ENCODE peak calls at places on chromosomes 4 and X, in seven cellular contexts. One of them, this sample, is unnamed.
A peak's percentile ranks its signal among the peaks of the same experiment; 100 is the strongest.

GRCh38 chr4:109256847-109257246 is 45.6 kb downstream of the COL25A1 start:
- DNase-seq in foreskin fibroblast: no peak
- DNase-seq in ACHN: no peak
- DNase-seq in GM18507: no peak
- DNase-seq in fibroblast of the aortic adventitia: no peak
- DNase-seq in iPS DF 19.7: no peak
- DNase-seq in dermis blood vessel endothelial cell: no peak
- DNase-seq in this sample: no peak

GRCh38 chr4:182280439-182281111 is 37.4 kb downstream of the TENM3 start:
- DNase-seq in ACHN: no peak
- DNase-seq in GM18507: no peak
- DNase-seq in dermis blood vessel endothelial cell: no peak
- DNase-seq in fibroblast of the aortic adventitia: peak; percentile 55
- DNase-seq in iPS DF 19.7: no peak
- DNase-seq in foreskin fibroblast: peak; percentile 25
- DNase-seq in this sample: no peak

GRCh38 chr4:40719008-40719623 is 30.6 kb upstream of the NSUN7 start:
- DNase-seq in foreskin fibroblast: peak; percentile 23
- DNase-seq in dermis blood vessel endothelial cell: peak; percentile 44
- DNase-seq in GM18507: no peak
- DNase-seq in fibroblast of the aortic adventitia: peak; percentile 72
- DNase-seq in ACHN: peak; percentile 64
- DNase-seq in iPS DF 19.7: no peak
- DNase-seq in this sample: peak; percentile 58

GRCh38 chr4:6402566-6403399 is 69.6 kb downstream of the PPP2R2C start:
- DNase-seq in GM18507: no peak
- DNase-seq in fibroblast of the aortic adventitia: no peak
- DNase-seq in dermis blood vessel endothelial cell: no peak
- DNase-seq in foreskin fibroblast: no peak
- DNase-seq in ACHN: no peak
- DNase-seq in iPS DF 19.7: no peak
- DNase-seq in this sample: no peak

GRCh38 chr4:128596115-128596514 is 213.4 kb upstream of the JADE1 start:
- DNase-seq in fibroblast of the aortic adventitia: no peak
- DNase-seq in GM18507: no peak
- DNase-seq in dermis blood vessel endothelial cell: no peak
- DNase-seq in foreskin fibroblast: no peak
- DNase-seq in ACHN: no peak
- DNase-seq in iPS DF 19.7: no peak
- DNase-seq in this sample: no peak

GRCh38 chr4:71333960-71334951 is 4.6 kb upstream of the SLC4A4 start:
- DNase-seq in iPS DF 19.7: no peak
- DNase-seq in foreskin fibroblast: peak; percentile 2
- DNase-seq in GM18507: no peak
- DNase-seq in fibroblast of the aortic adventitia: peak; percentile 35
- DNase-seq in dermis blood vessel endothelial cell: no peak
- DNase-seq in ACHN: no peak
- DNase-seq in this sample: no peak

GRCh38 chrX:52349681-52350080 is 19.1 kb upstream of the XAGE2 start:
- DNase-seq in foreskin fibroblast: no peak
- DNase-seq in iPS DF 19.7: no peak
- DNase-seq in dermis blood vessel endothelial cell: no peak
- DNase-seq in ACHN: no peak
- DNase-seq in GM18507: no peak
- DNase-seq in fibroblast of the aortic adventitia: no peak
- DNase-seq in this sample: no peak

GRCh38 chr4:85744950-85745349 is 270.0 kb downstream of the ARHGAP24 start:
- DNase-seq in ACHN: peak; percentile 37
- DNase-seq in fibroblast of the aortic adventitia: no peak
- DNase-seq in dermis blood vessel endothelial cell: no peak
- DNase-seq in iPS DF 19.7: no peak
- DNase-seq in GM18507: no peak
- DNase-seq in foreskin fibroblast: no peak
- DNase-seq in this sample: no peak

GRCh38 chr4:89245459-89245858 is 62.1 kb downstream of the GPRIN3 start:
- DNase-seq in fibroblast of the aortic adventitia: no peak
- DNase-seq in ACHN: no peak
- DNase-seq in GM18507: no peak
- DNase-seq in dermis blood vessel endothelial cell: no peak
- DNase-seq in iPS DF 19.7: no peak
- DNase-seq in foreskin fibroblast: no peak
- DNase-seq in this sample: no peak

GRCh38 chrX:153972368-153973126 is at the start of gene TMEM187:
- DNase-seq in fibroblast of the aortic adventitia: peak; percentile 82
- DNase-seq in dermis blood vessel endothelial cell: peak; percentile 85
- DNase-seq in foreskin fibroblast: peak; percentile 92
- DNase-seq in iPS DF 19.7: no peak
- DNase-seq in ACHN: peak; percentile 80
- DNase-seq in GM18507: peak; percentile 69
- DNase-seq in this sample: peak; percentile 91

GRCh38 chr4:24730256-24731001 is 64.9 kb upstream of the SOD3 start:
- DNase-seq in foreskin fibroblast: peak; percentile 74
- DNase-seq in dermis blood vessel endothelial cell: no peak
- DNase-seq in fibroblast of the aortic adventitia: peak; percentile 94
- DNase-seq in ACHN: no peak
- DNase-seq in GM18507: no peak
- DNase-seq in iPS DF 19.7: no peak
- DNase-seq in this sample: no peak

GRCh38 chr4:15398001-15398400 is 29.8 kb upstream of the C1QTNF7 start:
- DNase-seq in dermis blood vessel endothelial cell: no peak
- DNase-seq in iPS DF 19.7: no peak
- DNase-seq in ACHN: no peak
- DNase-seq in foreskin fibroblast: peak; percentile 59
- DNase-seq in fibroblast of the aortic adventitia: no peak
- DNase-seq in GM18507: no peak
- DNase-seq in this sample: no peak

GRCh38 chrX:154008521-154008920 is 11.2 kb downstream of the IRAK1 start:
- DNase-seq in foreskin fibroblast: no peak
- DNase-seq in ACHN: no peak
- DNase-seq in iPS DF 19.7: no peak
- DNase-seq in dermis blood vessel endothelial cell: no peak
- DNase-seq in fibroblast of the aortic adventitia: no peak
- DNase-seq in GM18507: no peak
- DNase-seq in this sample: no peak

GRCh38 chr4:94856030-94856429 is 98.3 kb downstream of the BMPR1B start:
- DNase-seq in dermis blood vessel endothelial cell: no peak
- DNase-seq in fibroblast of the aortic adventitia: no peak
- DNase-seq in iPS DF 19.7: no peak
- DNase-seq in ACHN: no peak
- DNase-seq in foreskin fibroblast: no peak
- DNase-seq in GM18507: no peak
- DNase-seq in this sample: no peak

GRCh38 chrX:152155766-152156310 is 17.5 kb upstream of the MAGEA10 start:
- DNase-seq in fibroblast of the aortic adventitia: no peak
- DNase-seq in foreskin fibroblast: no peak
- DNase-seq in iPS DF 19.7: no peak
- DNase-seq in GM18507: no peak
- DNase-seq in dermis blood vessel endothelial cell: no peak
- DNase-seq in ACHN: no peak
- DNase-seq in this sample: no peak

GRCh38 chrX:27336466-27337091 is 126.6 kb downstream of the PPP4R3C start:
- DNase-seq in fibroblast of the aortic adventitia: peak; percentile 0
- DNase-seq in GM18507: no peak
- DNase-seq in dermis blood vessel endothelial cell: peak; percentile 55
- DNase-seq in ACHN: peak; percentile 19
- DNase-seq in iPS DF 19.7: no peak
- DNase-seq in foreskin fibroblast: peak; percentile 1
- DNase-seq in this sample: peak; percentile 16

GRCh38 chr4:75995727-75996126 is 5.0 kb upstream of the SDAD1 start:
- DNase-seq in dermis blood vessel endothelial cell: peak; percentile 77
- DNase-seq in fibroblast of the aortic adventitia: peak; percentile 79
- DNase-seq in foreskin fibroblast: peak; percentile 70
- DNase-seq in ACHN: peak; percentile 63
- DNase-seq in iPS DF 19.7: no peak
- DNase-seq in GM18507: no peak
- DNase-seq in this sample: peak; percentile 52

GRCh38 chr4:89316187-89316586 is 8.6 kb upstream of the GPRIN3 start:
- DNase-seq in GM18507: no peak
- DNase-seq in ACHN: no peak
- DNase-seq in dermis blood vessel endothelial cell: no peak
- DNase-seq in fibroblast of the aortic adventitia: no peak
- DNase-seq in iPS DF 19.7: no peak
- DNase-seq in foreskin fibroblast: peak; percentile 27
- DNase-seq in this sample: no peak

GRCh38 chrX:147917700-147918694 is 6.3 kb downstream of the FMR1 start:
- DNase-seq in ACHN: peak; percentile 10
- DNase-seq in foreskin fibroblast: no peak
- DNase-seq in dermis blood vessel endothelial cell: peak; percentile 54
- DNase-seq in fibroblast of the aortic adventitia: peak; percentile 21
- DNase-seq in iPS DF 19.7: no peak
- DNase-seq in GM18507: no peak
- DNase-seq in this sample: peak; percentile 25

GRCh38 chrX:110758781-110759180 is 36.8 kb downstream of the CHRDL1 start:
- DNase-seq in fibroblast of the aortic adventitia: no peak
- DNase-seq in iPS DF 19.7: no peak
- DNase-seq in dermis blood vessel endothelial cell: no peak
- DNase-seq in GM18507: no peak
- DNase-seq in foreskin fibroblast: no peak
- DNase-seq in ACHN: no peak
- DNase-seq in this sample: no peak

GRCh38 chr4:123024710-123025109 is 102.3 kb upstream of the NUDT6 start:
- DNase-seq in ACHN: no peak
- DNase-seq in dermis blood vessel endothelial cell: peak; percentile 61
- DNase-seq in foreskin fibroblast: no peak
- DNase-seq in fibroblast of the aortic adventitia: no peak
- DNase-seq in GM18507: no peak
- DNase-seq in iPS DF 19.7: no peak
- DNase-seq in this sample: no peak

GRCh38 chr4:91904556-91904955 is 399.2 kb upstream of the GRID2 start:
- DNase-seq in ACHN: no peak
- DNase-seq in dermis blood vessel endothelial cell: no peak
- DNase-seq in iPS DF 19.7: no peak
- DNase-seq in GM18507: no peak
- DNase-seq in fibroblast of the aortic adventitia: no peak
- DNase-seq in foreskin fibroblast: no peak
- DNase-seq in this sample: no peak

GRCh38 chrX:103066606-103067005 is 2.6 kb upstream of the BEX1 start:
- DNase-seq in dermis blood vessel endothelial cell: no peak
- DNase-seq in ACHN: no peak
- DNase-seq in fibroblast of the aortic adventitia: peak; percentile 1
- DNase-seq in GM18507: no peak
- DNase-seq in foreskin fibroblast: peak; percentile 46
- DNase-seq in iPS DF 19.7: no peak
- DNase-seq in this sample: no peak